ENCODE peak calls at places on chromosomes 1 and 21, in seven cellular contexts. I is T-helper 2 cell; N is activated T-helper 1 cell treated with Interleukin-2 at 50 U/mL for 16 hours; U is OCI-LY7; D is Calu3; X is endothelial cell; H is activated T-cell treated with anti-CD3 and anti-CD28 coated beads, Interleukin-2, amount 50 U/mL, for 24 hours. E is an unnamed sample.

GRCh38 chr1:108643492-108644333 is 17.2 kb downstream of the HENMT1 start:
- DNase-seq in N (peak; percentile 13), X (no peak), I (peak; percentile 42), H (no peak), D (peak; percentile 23), U (peak; percentile 69), E (peak; percentile 70)

GRCh38 chr21:31372176-31372765 is 28.2 kb upstream of the TIAM1 start:
- DNase-seq in X (no peak), H (no peak), N (no peak), U (no peak), I (no peak), D (no peak), E (no peak)

GRCh38 chr1:157504646-157505045 is 47.7 kb downstream of the FCRL5 start:
- DNase-seq in H (no peak), D (no peak), N (no peak), X (no peak), U (no peak), I (no peak), E (no peak)

GRCh38 chr21:44929242-44929798 is 8.6 kb upstream of the ITGB2 start:
- DNase-seq in H (no peak), X (no peak), U (no peak), N (no peak), D (no peak), I (no peak), E (no peak)

GRCh38 chr1:201374376-201374775 is 3.1 kb downstream of the TNNT2 start:
- DNase-seq in I (no peak), X (no peak), N (no peak), U (no peak), D (no peak), H (no peak), E (no peak)

GRCh38 chr1:205961405-205961804 is 18.1 kb upstream of the SLC26A9 start:
- DNase-seq in X (no peak), N (no peak), H (no peak), I (no peak), D (peak; percentile 49), U (no peak), E (no peak)

GRCh38 chr1:25342846-25343245 is 4.7 kb downstream of the TMEM50A start:
- DNase-seq in X (no peak), I (no peak), U (no peak), H (no peak), N (no peak), D (no peak), E (no peak)

GRCh38 chr1:203764105-203765028 is 616 bp upstream of the LAX1 start:
- DNase-seq in H (no peak), U (peak; percentile 59), I (no peak), X (no peak), D (no peak), N (no peak), E (no peak)

GRCh38 chr1:27119270-27119618 is 35.7 kb downstream of the SLC9A1 start:
- DNase-seq in H (no peak), I (no peak), U (no peak), X (no peak), D (no peak), N (no peak), E (no peak)

GRCh38 chr1:174815474-174815908 is 184.3 kb upstream of the CACYBP start:
- DNase-seq in X (no peak), D (no peak), I (no peak), U (peak; percentile 70), H (no peak), N (no peak), E (no peak)

GRCh38 chr1:7375329-7375728 is 395.8 kb upstream of the VAMP3 start:
- DNase-seq in I (no peak), D (no peak), N (no peak), H (no peak), X (no peak), U (no peak), E (peak; percentile 38)

GRCh38 chr1:203448521-203449061 is 27.0 kb upstream of the PRELP start:
- DNase-seq in I (no peak), N (no peak), D (no peak), U (no peak), X (no peak), H (no peak), E (no peak)

GRCh38 chr1:218211241-218211640 is 73.9 kb upstream of the RRP15 start:
- DNase-seq in N (no peak), H (no peak), I (no peak), X (no peak), U (no peak), D (no peak), E (no peak)

GRCh38 chr1:212774584-212774983 is 17.0 kb downstream of the NSL1 start:
- DNase-seq in N (no peak), X (no peak), D (no peak), I (no peak), H (no peak), U (no peak), E (no peak)

GRCh38 chr1:108767115-108767514 is 20.6 kb downstream of the STXBP3 start:
- DNase-seq in N (no peak), X (no peak), D (no peak), H (no peak), U (no peak), I (no peak), E (no peak)

GRCh38 chr1:56627019-56627635 is 18.0 kb upstream of the PRKAA2 start:
- DNase-seq in D (no peak), H (no peak), I (no peak), U (no peak), N (no peak), X (no peak), E (no peak)

GRCh38 chr1:117590273-117590925 is 15.4 kb upstream of the TENT5C start:
- DNase-seq in N (no peak), U (peak; percentile 25), X (no peak), H (no peak), D (no peak), I (no peak), E (peak; percentile 46)

GRCh38 chr1:211660718-211661222 is 14.7 kb downstream of the NEK2 start:
- DNase-seq in H (no peak), X (no peak), U (no peak), D (no peak), I (no peak), N (no peak), E (no peak)

GRCh38 chr1:245585252-245585959 is 430.6 kb downstream of the KIF26B start:
- DNase-seq in I (no peak), H (no peak), D (peak; percentile 38), U (no peak), N (no peak), X (no peak), E (no peak)

GRCh38 chr1:61585714-61586113 is 139.2 kb downstream of the TM2D1 start:
- DNase-seq in N (no peak), I (no peak), U (no peak), X (no peak), D (peak; percentile 19), H (no peak), E (no peak)

GRCh38 chr1:184524248-184524647 is 137.4 kb downstream of the C1orf21 start:
- DNase-seq in N (no peak), D (no peak), X (no peak), U (no peak), H (no peak), I (no peak), E (no peak)

GRCh38 chr1:245986404-245987221 is 520.5 kb downstream of the SMYD3 start:
- DNase-seq in D (no peak), H (no peak), N (no peak), I (no peak), X (no peak), U (no peak), E (no peak)

GRCh38 chr1:26320896-26321295 is 3.1 kb downstream of the CD52 start:
- DNase-seq in X (no peak), D (no peak), U (no peak), H (no peak), N (no peak), I (no peak), E (no peak)

GRCh38 chr1:112464501-112464900 is 44.3 kb upstream of the WNT2B start:
- DNase-seq in I (no peak), X (no peak), U (no peak), N (no peak), D (peak; percentile 17), H (no peak), E (no peak)

GRCh38 chr1:220425852-220426251 is 102.1 kb upstream of the MARK1 start:
- DNase-seq in N (no peak), I (no peak), D (no peak), H (no peak), U (no peak), X (no peak), E (no peak)

GRCh38 chr1:156858555-156858956 is 361 bp downstream of the INSRR start:
- DNase-seq in I (no peak), D (no peak), H (no peak), N (no peak), U (no peak), X (no peak), E (no peak)

GRCh38 chr1:216064643-216065042 is 358.6 kb downstream of the USH2A start:
- DNase-seq in I (no peak), H (no peak), X (no peak), D (no peak), U (no peak), N (no peak), E (no peak)

GRCh38 chr1:4652631-4653327 is 1.6 kb upstream of the AJAP1 start:
- DNase-seq in X (peak; percentile 82), N (peak; percentile 22), H (peak; percentile 78), D (peak; percentile 28), I (no peak), U (peak; percentile 63), E (peak; percentile 86)

GRCh38 chr1:201945157-201945556 is 1.2 kb downstream of the LMOD1 start:
- DNase-seq in N (no peak), I (no peak), D (no peak), U (no peak), X (no peak), H (no peak), E (no peak)

GRCh38 chr1:100382657-100383056 is 30.4 kb downstream of the CDC14A start:
- DNase-seq in H (no peak), D (no peak), U (no peak), N (no peak), X (no peak), I (no peak), E (no peak)

GRCh38 chr1:162373541-162374375 is 2.9 kb downstream of the SPATA46 start:
- DNase-seq in D (peak; percentile 67), I (no peak), U (no peak), N (no peak), H (no peak), X (no peak), E (no peak)

GRCh38 chr1:156160744-156161181 is 7.4 kb downstream of the SEMA4A start:
- DNase-seq in X (peak; percentile 61), D (no peak), U (no peak), H (peak; percentile 86), I (no peak), N (peak; percentile 41), E (peak; percentile 87)

GRCh38 chr1:86906419-86906818 is 7.5 kb downstream of the SELENOF start:
- DNase-seq in X (no peak), U (no peak), D (no peak), N (no peak), I (no peak), H (no peak), E (no peak)

GRCh38 chr1:59292557-59292956 is 4.3 kb upstream of the FGGY start:
- DNase-seq in D (no peak), X (no peak), N (no peak), I (peak; percentile 14), U (no peak), H (no peak), E (no peak)

GRCh38 chr1:222828939-222829338 is 14.1 kb downstream of the DISP1 start:
- DNase-seq in U (peak; percentile 7), N (no peak), I (no peak), X (no peak), D (no peak), H (no peak), E (no peak)

E was measured in activated effector memory CD4-positive, alpha-beta T cell treated with anti-CD3 and anti-CD28 coated beads, Interleukin-2, amount 50 U/mL, for 16 hours.